ENCODE peak calls at places on chromosomes 7 and 10, in five cellular contexts. J, R, L, S and Z are unnamed samples.

GRCh38 chr10:31669367-31669766 is 259.3 kb downstream of the ARHGAP12 start:
- DNase-seq in J (peak), R (no peak), L (no peak), S (no peak), Z (no peak)

GRCh38 chr10:76040830-76041220 is 609.4 kb downstream of the LRMDA start:
- DNase-seq in J (no peak), R (no peak), L (no peak), S (no peak), Z (no peak)

GRCh38 chr7:141586878-141587277 is 35.7 kb downstream of the AGK start:
- DNase-seq in J (no peak), R (no peak), L (no peak), S (no peak), Z (no peak)

GRCh38 chr7:138726288-138726687 is 25.1 kb upstream of the SVOPL start:
- DNase-seq in J (no peak), R (peak), L (no peak), S (no peak), Z (peak)

GRCh38 chr10:89032141-89032814 is 41.7 kb downstream of the FAS start:
- DNase-seq in J (no peak), R (no peak), L (peak), S (no peak), Z (no peak)

GRCh38 chr10:100896876-100897461 is 15.8 kb upstream of the SLF2 start:
- DNase-seq in J (no peak), R (no peak), L (no peak), S (no peak), Z (no peak)

GRCh38 chr10:110200518-110200917 is 6.9 kb upstream of the MXI1 start:
- DNase-seq in J (no peak), R (no peak), L (no peak), S (no peak), Z (no peak)

GRCh38 chr7:39733881-39734571 is 110.7 kb downstream of the RALA start:
- DNase-seq in J (no peak), R (no peak), L (no peak), S (no peak), Z (no peak)

GRCh38 chr10:2966134-2966533 is 101.2 kb upstream of the PFKP start:
- DNase-seq in J (no peak), R (no peak), L (no peak), S (no peak), Z (no peak)

GRCh38 chr10:124715479-124715878 is 28.7 kb downstream of the FAM53B start:
- DNase-seq in J (no peak), R (no peak), L (no peak), S (peak), Z (no peak)

GRCh38 chr10:100485336-100485735 is 22.5 kb downstream of the WNT8B start:
- DNase-seq in J (no peak), R (no peak), L (no peak), S (no peak), Z (no peak)

GRCh38 chr10:88794731-88795130 is 7.8 kb upstream of the LIPM start:
- DNase-seq in J (no peak), R (no peak), L (no peak), S (no peak), Z (no peak)

GRCh38 chr7:98119257-98119918 is 12.7 kb downstream of the LMTK2 start:
- DNase-seq in J (no peak), R (no peak), L (peak), S (no peak), Z (no peak)

GRCh38 chr7:85749715-85750453 is 563.0 kb upstream of the SEMA3D start:
- DNase-seq in J (no peak), R (no peak), L (no peak), S (no peak), Z (no peak)

GRCh38 chr10:15254808-15255655 is 86.5 kb upstream of the NMT2 start:
- DNase-seq in J (peak), R (peak), L (no peak), S (peak), Z (no peak)

GRCh38 chr10:35007858-35008301 is 82.3 kb downstream of the CUL2 start:
- DNase-seq in J (no peak), R (no peak), L (no peak), S (no peak), Z (no peak)

GRCh38 chr7:42876182-42877068 is 35.4 kb downstream of the C7orf25 start:
- DNase-seq in J (peak), R (peak), L (peak), S (no peak), Z (no peak)

GRCh38 chr7:36661135-36661840 is 63.0 kb downstream of the AOAH start:
- DNase-seq in J (no peak), R (no peak), L (no peak), S (no peak), Z (no peak)

GRCh38 chr10:89518108-89518507 is 17.3 kb downstream of the SLC16A12 start:
- DNase-seq in J (no peak), R (no peak), L (no peak), S (no peak), Z (no peak)

GRCh38 chr10:129888784-129889616 is 75.1 kb downstream of the EBF3 start:
- DNase-seq in J (no peak), R (peak), L (peak), S (no peak), Z (no peak)

GRCh38 chr10:5512881-5513698 is 11.7 kb upstream of the CALML3 start:
- DNase-seq in J (no peak), R (no peak), L (no peak), S (peak), Z (peak)

GRCh38 chr10:21002097-21002878 is 105.2 kb upstream of the NEBL start:
- DNase-seq in J (no peak), R (no peak), L (no peak), S (no peak), Z (no peak)

GRCh38 chr7:135512135-135512887 is 2.4 kb upstream of the CNOT4 start:
- DNase-seq in J (no peak), R (peak), L (peak), S (no peak), Z (no peak)

GRCh38 chr10:13894412-13895093 is 307.8 kb downstream of the PRPF18 start:
- DNase-seq in J (no peak), R (no peak), L (no peak), S (no peak), Z (no peak)

GRCh38 chr10:131982185-131982756 is 548 bp upstream of the BNIP3 start:
- DNase-seq in J (no peak), R (no peak), L (peak), S (no peak), Z (no peak)

GRCh38 chr10:131980321-131980720 is 1.4 kb downstream of the BNIP3 start:
- DNase-seq in J (no peak), R (no peak), L (no peak), S (peak), Z (no peak)

GRCh38 chr10:131982796-131983195 is 1.1 kb upstream of the BNIP3 start:
- DNase-seq in J (no peak), R (no peak), L (no peak), S (peak), Z (no peak)

GRCh38 chr10:131980757-131981428 is 830 bp downstream of the BNIP3 start:
- DNase-seq in J (no peak), R (no peak), L (no peak), S (peak), Z (no peak)

DNA sequence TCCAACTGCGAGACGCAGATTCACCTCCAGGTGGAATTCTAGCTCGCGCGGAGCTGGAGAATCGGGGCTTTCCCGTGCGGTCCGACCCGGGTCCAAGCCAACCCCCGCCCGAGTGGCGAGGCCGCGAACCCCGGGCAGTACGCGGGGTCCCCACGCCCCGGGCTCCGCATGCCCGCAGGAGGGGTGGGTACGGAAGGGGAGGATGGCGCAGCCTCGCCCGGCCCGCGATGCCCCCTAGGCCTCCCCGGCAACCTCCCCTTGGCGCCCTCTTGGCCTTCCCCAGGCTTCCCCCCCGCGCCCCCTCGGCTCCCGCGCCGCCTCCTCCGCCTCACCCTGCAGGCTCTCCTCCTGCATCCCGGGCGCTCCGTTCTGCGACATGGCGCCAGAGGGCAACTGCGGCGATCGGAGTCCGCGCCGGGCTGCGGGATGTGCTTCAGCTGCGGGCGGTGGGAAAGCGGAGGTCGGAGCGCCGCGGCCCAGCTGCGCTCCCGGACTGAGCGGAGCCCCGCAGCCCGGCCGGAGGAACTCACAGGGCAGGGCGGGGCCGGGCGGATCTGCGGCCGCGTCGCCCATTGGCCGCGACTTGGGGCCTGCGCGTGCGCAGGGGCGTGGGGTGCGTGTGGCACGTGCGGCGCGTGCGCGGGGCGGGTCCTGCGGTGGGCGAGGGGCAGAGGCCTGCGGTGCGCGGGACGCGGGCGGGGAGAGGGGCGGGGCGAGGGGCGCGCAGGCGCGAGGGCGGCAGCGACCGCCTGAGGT is at the start of gene BNIP3:
- DNase-seq in J (peak), R (peak), L (peak), S (peak), Z (peak)
- TF ChIP-seq CTCF in J (no peak), R (peak), L (no peak), S (no peak), Z (peak)

GRCh38 chr7:112254166-112254565 is 47.7 kb downstream of the ZNF277 start:
- DNase-seq in J (no peak), R (no peak), L (no peak), S (no peak), Z (no peak)
- TF ChIP-seq CTCF in J (no peak), R (no peak), L (no peak), S (no peak), Z (no peak)

DNA sequence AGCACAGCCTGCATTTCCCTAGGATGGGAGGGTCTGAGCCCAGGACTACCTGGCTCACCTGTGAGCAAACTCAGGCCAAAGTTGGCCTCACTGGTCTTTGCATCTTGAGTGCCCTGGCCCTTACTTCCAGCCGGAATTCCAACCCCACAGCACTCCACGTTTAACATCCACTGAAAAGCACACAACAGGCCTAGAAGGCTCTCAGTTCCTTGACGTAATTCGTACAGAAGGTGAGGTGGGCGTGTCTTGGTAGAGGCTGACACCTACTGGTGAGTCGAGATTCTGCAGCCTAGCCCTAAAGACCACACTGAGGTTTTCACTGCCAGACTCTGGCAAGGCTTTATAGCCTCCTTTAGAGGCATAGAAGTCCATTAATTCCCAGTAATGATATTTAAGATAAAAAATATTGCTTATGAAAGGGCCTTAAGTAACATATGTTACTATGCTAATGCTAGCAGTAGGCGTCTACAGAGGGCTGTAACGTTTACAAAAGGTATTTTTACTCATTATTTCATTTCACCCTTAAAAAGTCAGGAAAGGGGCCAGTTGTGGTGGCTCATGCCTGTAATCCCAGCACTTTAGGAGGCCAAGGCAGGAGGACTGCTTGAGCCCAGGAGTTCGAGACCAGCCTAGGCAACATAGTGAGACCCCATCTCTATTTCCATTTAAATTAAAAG is 95.8 kb downstream of the HIP1 start:
- DNase-seq in J (no peak), R (peak), L (peak), S (no peak), Z (no peak)
- TF ChIP-seq CTCF in J (peak), R (peak), L (peak), S (peak), Z (peak)

DNA sequence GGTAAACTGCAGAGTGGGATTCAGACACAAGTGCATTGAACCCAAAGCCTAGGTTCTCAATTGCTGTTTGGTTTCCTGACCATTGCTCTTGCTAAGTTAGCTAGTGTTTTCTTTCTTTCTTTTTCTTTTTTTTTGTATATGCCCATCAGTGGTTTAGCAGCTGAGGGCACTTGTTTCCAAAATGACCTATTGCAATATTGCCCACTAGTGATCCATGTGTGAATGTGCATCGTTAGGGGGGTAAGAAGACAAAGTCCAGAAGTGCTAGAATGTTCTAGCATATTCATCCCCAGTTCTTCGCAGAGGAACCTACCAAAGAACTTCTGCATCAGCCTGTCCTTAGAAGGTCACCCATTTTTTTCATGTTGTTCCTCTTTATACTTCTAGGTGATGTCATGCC is 252.8 kb upstream of the GPR26 start:
- DNase-seq in J (no peak), R (no peak), L (no peak), S (no peak), Z (no peak)
- TF ChIP-seq CTCF in J (no peak), R (no peak), L (peak), S (no peak), Z (no peak)

GRCh38 chr10:22010973-22011408 is 7.5 kb upstream of the DNAJC1 start:
- DNase-seq in J (no peak), R (no peak), L (no peak), S (no peak), Z (no peak)
- TF ChIP-seq CTCF in J (peak), R (peak), L (no peak), S (no peak), Z (peak)

DNA sequence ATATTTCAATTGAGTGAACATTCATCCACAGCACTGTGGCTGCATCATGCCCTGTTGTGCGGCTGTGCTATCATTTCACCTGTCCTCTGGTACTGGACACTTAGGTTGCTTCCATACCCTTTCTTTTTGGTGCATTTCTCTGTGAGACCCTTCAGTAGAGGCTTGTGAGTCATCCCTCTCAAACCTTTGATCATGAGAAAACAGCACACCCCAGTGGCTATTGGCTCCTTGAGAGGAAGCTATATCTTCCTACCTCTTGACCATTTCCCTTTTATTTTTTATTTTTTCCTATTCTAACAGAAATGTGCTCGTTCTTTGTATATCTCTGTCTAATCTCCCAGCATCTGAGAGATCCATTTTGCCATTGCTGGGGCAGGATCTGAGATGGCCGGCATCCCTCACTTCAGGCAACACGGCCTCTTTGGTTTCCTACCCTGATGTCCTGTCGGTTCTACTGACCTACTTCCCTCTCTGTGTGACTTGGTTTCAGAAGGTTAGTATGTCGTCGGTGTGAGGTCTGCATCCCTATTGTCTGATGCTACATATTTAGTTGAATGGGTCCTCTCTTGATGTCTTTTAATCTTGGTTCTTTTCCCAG is 23.8 kb upstream of the PIK3AP1 start:
- DNase-seq in J (no peak), R (no peak), L (no peak), S (no peak), Z (no peak)
- TF ChIP-seq CTCF in J (peak), R (no peak), L (peak), S (no peak), Z (peak)